ENCODE peak calls at places on chromosomes 16 and 17, in four cellular contexts. D, X, Z and O are unnamed samples.

GRCh38 chr16:69169607-69170352 is 17.2 kb upstream of the SNTB2 start:
- DNase-seq in D (no peak), Z (no peak), X (no peak), O (no peak)

GRCh38 chr17:81491761-81492160 is 20.8 kb downstream of the ACTG1 start:
- DNase-seq in D (no peak), X (no peak), Z (no peak), O (no peak)

GRCh38 chr16:72829846-72830620 is 217.9 kb downstream of the ZFHX3 start:
- DNase-seq in D (no peak), Z (no peak), X (no peak), O (no peak)

GRCh38 chr17:3659541-3660111 is 8.8 kb downstream of the TAX1BP3 start:
- DNase-seq in X (peak; percentile 81), Z (peak; percentile 94), D (no peak), O (peak; percentile 87)

GRCh38 chr16:102060-102855 is 24.2 kb downstream of the MPG start:
- DNase-seq in D (no peak), X (no peak), Z (peak; percentile 94), O (peak; percentile 72)

GRCh38 chr16:89599451-89599858 is 14.0 kb upstream of the DPEP1 start:
- DNase-seq in D (no peak), Z (no peak), X (no peak), O (no peak)

GRCh38 chr16:4298761-4299522 is 16.9 kb upstream of the GLIS2 start:
- DNase-seq in X (peak; percentile 68), Z (peak; percentile 89), D (peak; percentile 93), O (peak; percentile 92)

GRCh38 chr17:74446551-74447500 is 14.9 kb downstream of the GPRC5C start:
- DNase-seq in X (peak; percentile 36), Z (no peak), D (peak; percentile 79), O (peak; percentile 54)

GRCh38 chr17:63702223-63702577 is 2.3 kb upstream of the LIMD2 start:
- DNase-seq in X (no peak), D (peak; percentile 68), Z (no peak), O (no peak)

GRCh38 chr17:51128089-51128488 is 7.4 kb upstream of the SPAG9 start:
- DNase-seq in Z (peak; percentile 28), D (no peak), X (no peak), O (peak; percentile 34)

GRCh38 chr16:19583665-19584300 is 28.3 kb downstream of the VPS35L start:
- DNase-seq in Z (peak; percentile 58), X (no peak), D (no peak), O (peak; percentile 71)

GRCh38 chr16:66438536-66438935 is 11.4 kb downstream of the BEAN1 start:
- DNase-seq in X (no peak), Z (no peak), D (no peak), O (no peak)

GRCh38 chr17:77692571-77693161 is 265.8 kb upstream of the TNRC6C start:
- DNase-seq in D (peak; percentile 42), Z (no peak), X (no peak), O (no peak)

GRCh38 chr17:66373944-66374817 is 71.8 kb downstream of the PRKCA start:
- DNase-seq in Z (peak; percentile 19), X (peak; percentile 18), D (no peak), O (no peak)

GRCh38 chr16:69936252-69936651 is 14.9 kb upstream of the CLEC18A start:
- DNase-seq in D (no peak), X (no peak), Z (no peak), O (no peak)

GRCh38 chr17:27529230-27529796 is 73.1 kb downstream of the KSR1 start:
- DNase-seq in X (no peak), Z (peak; percentile 86), D (peak; percentile 77), O (peak; percentile 72)

GRCh38 chr16:89098767-89099430 is 5.2 kb downstream of the ACSF3 start:
- DNase-seq in Z (no peak), D (no peak), X (no peak), O (no peak)

GRCh38 chr16:4327782-4328579 is 12.1 kb downstream of the GLIS2 start:
- DNase-seq in X (peak; percentile 49), Z (peak; percentile 80), D (peak; percentile 90), O (peak; percentile 82)

GRCh38 chr16:3171181-3171854 is 16.7 kb upstream of the OR1F1 start:
- DNase-seq in X (no peak), Z (no peak), D (no peak), O (no peak)
- H3K4me3 ChIP-seq in X (no peak overlapping the region), Z (no peak overlapping the region), D (no peak overlapping the region), O (no peak overlapping the region)

DNA sequence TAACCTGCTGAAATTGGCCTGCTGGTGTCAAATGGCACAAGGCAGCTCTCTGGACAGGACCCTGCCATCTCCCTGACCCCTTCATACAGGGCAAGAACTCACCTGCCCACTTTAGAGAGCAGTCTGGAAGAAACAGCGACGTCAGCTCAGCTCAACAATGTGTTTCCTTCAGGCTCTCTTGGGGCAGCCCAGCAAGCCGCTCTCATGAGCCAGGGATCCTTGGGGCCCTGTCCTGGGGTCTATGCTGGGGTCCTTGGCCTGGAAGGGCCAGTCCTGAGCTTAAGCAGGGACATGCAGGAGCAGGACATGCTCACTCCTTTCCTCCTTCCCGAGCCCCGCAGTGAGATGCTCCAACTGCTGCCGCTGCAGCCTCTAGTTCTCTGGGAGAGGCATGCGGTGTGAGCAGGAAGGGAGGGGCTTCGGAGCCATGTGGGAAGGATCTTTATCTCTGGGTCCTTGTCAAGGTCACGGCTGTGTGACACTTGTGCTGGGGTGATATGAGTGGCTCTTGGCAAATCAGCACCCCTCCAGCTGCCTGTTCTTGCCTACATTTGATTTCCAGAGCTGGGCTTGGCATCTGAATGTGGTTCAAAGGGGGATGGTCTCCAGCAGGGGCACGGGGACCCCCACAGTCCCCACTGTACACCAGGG is 3.4 kb downstream of the C1QTNF1 start:
- DNase-seq in D (peak; percentile 63), Z (no peak), X (no peak), O (peak; percentile 37)
- H3K4me3 ChIP-seq in D (no peak overlapping the region), Z (no peak overlapping the region), X (no peak overlapping the region), O (peak overlapping the region; percentile 86)

DNA sequence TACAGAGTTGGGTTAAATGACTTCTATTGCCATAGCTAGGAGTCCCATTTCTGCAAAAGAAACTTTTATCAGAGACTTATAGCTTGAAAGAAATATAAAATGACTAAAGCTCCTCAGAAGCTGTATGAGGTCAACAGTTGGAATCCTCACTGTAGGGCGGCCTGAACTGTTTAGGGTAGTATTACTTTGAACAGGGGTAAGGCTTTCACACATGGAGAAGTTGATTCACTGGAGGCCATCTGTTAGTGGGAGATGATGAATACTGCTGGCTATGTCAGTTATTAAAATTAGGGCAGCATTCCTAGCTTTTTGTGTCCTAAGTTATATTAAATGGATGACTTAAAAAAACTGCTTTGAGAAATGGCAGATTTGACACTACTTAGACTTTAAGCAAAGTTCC is 6.0 kb downstream of the TTC19 start:
- DNase-seq in Z (no peak), X (no peak), D (no peak), O (no peak)
- H3K4me3 ChIP-seq in Z (no peak overlapping the region), X (no peak overlapping the region), D (no peak overlapping the region), O (no peak overlapping the region)

DNA sequence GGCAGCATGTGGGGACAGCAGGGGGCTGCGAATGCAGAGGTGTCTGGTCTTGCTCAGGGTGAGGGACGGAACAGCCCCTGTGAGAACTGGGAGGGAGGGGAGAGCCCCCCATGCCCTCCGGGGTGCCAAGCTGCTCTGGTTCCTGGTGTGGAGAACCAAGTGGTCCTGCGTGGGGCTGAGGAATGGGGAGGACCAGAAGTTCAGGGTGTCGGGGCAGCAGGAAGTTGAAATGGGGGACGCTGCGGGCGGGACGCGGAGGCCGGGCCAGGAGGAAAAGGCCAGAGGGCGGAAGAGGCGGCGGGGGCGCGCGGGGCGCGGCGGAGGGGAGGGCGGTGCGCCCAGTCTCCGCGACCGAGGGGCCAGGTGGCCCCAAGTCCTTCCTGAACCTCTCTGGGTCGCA is 3.6 kb downstream of the ALDH3A1 start:
- DNase-seq in D (no peak), X (no peak), Z (no peak), O (no peak)
- H3K4me3 ChIP-seq in D (peak overlapping the region; percentile 47), X (no peak overlapping the region), Z (no peak overlapping the region), O (peak overlapping the region; percentile 25)

GRCh38 chr17:40344321-40345160 is 20.0 kb downstream of the GJD3 start:
- DNase-seq in D (no peak), X (no peak), Z (no peak), O (no peak)
- H3K4me3 ChIP-seq in D (peak overlapping the region; percentile 64), X (no peak overlapping the region), Z (peak overlapping the region; percentile 67), O (peak overlapping the region; percentile 84)